ENCODE peak calls at places on chromosomes 2 and 18, in four cellular contexts. V, C, F and B are unnamed samples. For H3K36me3, the result is how much of the 10 kb centered on the place peaks cover.

GRCh38 chr18:2337552-2338141 is 233.7 kb downstream of the METTL4 start:
- DNase-seq in V (peak), C (peak), F (no peak), B (no peak)

GRCh38 chr2:143254108-143254507 is 124.9 kb downstream of the ARHGAP15 start:
- DNase-seq in V (no peak), C (no peak), F (no peak), B (no peak)

GRCh38 chr2:70777450-70777849 is 9.4 kb upstream of the ADD2 start:
- DNase-seq in V (no peak), C (no peak), F (no peak), B (no peak)

GRCh38 chr18:13218376-13219011 is at the start of gene LDLRAD4:
- DNase-seq in V (peak), C (peak), F (no peak), B (no peak)

GRCh38 chr2:205796914-205797313 is 114.6 kb downstream of the NRP2 start:
- DNase-seq in V (no peak), C (no peak), F (no peak), B (no peak)

GRCh38 chr2:12456293-12457151 is 260.2 kb upstream of the TRIB2 start:
- DNase-seq in V (peak), C (peak), F (peak), B (peak)

GRCh38 chr2:150144546-150145305 is 342.7 kb downstream of the RND3 start:
- DNase-seq in V (no peak), C (no peak), F (no peak), B (no peak)

GRCh38 chr2:232018191-232018590 is 56.7 kb downstream of the DIS3L2 start:
- DNase-seq in V (no peak), C (no peak), F (no peak), B (no peak)

GRCh38 chr2:25877431-25878360 is 591 bp downstream of the ASXL2 start:
- DNase-seq in V (peak), C (peak), F (no peak), B (peak)

GRCh38 chr2:215290980-215291599 is 20.8 kb upstream of the ATIC start:
- DNase-seq in V (no peak), C (no peak), F (no peak), B (no peak)

GRCh38 chr18:12394428-12394827 is 13.3 kb upstream of the PRELID3A start:
- DNase-seq in V (no peak), C (no peak), F (no peak), B (peak)

GRCh38 chr18:5983479-5983878 is 88.2 kb upstream of the TMEM200C start:
- DNase-seq in V (no peak), C (no peak), F (no peak), B (no peak)

GRCh38 chr2:225091336-225091735 is 49.1 kb upstream of the DOCK10 start:
- DNase-seq in V (no peak), C (no peak), F (no peak), B (no peak)

GRCh38 chr2:108853421-108853820 is 66.8 kb downstream of the CCDC138 start:
- DNase-seq in V (no peak), C (no peak), F (no peak), B (no peak)

GRCh38 chr2:841036-841435 is 109.6 kb upstream of the SNTG2 start:
- DNase-seq in V (no peak), C (no peak), F (no peak), B (no peak)

GRCh38 chr2:140863713-140864112 is 1267.1 kb downstream of the LRP1B start:
- DNase-seq in V (no peak), C (no peak), F (no peak), B (no peak)

GRCh38 chr18:77340815-77341214 is 91.2 kb downstream of the GALR1 start:
- DNase-seq in V (no peak), C (no peak), F (no peak), B (no peak)

GRCh38 chr18:22167471-22168151 is 1.8 kb upstream of the GATA6 start:
- DNase-seq in V (peak), C (peak), F (no peak), B (peak)
- H3K4me3 ChIP-seq in V (peak), C (peak), F (peak), B (peak)

GRCh38 chr2:55236992-55237543 is 4.6 kb downstream of the RPS27A start:
- DNase-seq in V (no peak), C (no peak), F (no peak), B (no peak)

GRCh38 chr2:55245411-55245810 is 12.9 kb downstream of the RPS27A start:
- DNase-seq in V (no peak), C (no peak), F (no peak), B (no peak)

GRCh38 chr2:55242617-55243016 is 10.1 kb downstream of the RPS27A start:
- DNase-seq in V (no peak), C (no peak), F (no peak), B (no peak)

GRCh38 chr2:55235724-55236538 is 3.4 kb downstream of the RPS27A start:
- DNase-seq in V (no peak), C (no peak), F (no peak), B (no peak)

DNA sequence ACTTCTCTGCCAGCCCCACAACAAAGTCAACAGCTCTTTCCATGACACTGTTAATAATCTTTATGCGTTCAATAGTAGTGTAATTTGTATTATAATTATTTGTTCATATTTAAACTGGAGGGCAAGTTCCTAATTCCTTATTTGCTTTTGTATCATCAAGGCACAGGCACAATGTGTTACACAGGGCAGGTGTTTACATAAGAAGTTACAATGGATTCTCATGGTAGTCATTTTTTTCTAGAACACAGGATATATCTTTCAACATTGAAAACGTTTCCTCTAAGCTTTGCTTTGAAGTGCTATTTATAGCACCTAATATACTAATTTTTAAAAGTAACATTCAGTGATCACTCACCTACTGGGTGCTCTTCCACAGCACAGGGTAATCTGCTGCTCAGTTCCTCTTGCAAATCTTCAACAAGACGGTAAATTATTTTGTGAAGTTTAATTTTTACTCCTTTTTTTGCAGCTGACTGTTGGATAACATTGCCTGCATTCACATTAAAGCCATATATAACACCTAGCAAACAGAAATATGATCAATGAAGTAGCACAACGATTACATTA is 7.3 kb downstream of the RPS27A start:
- DNase-seq in V (no peak), C (no peak), F (no peak), B (no peak)
- H3K36me3 ChIP-seq in V (under half), C (under half), F (under half), B (under half)

DNA sequence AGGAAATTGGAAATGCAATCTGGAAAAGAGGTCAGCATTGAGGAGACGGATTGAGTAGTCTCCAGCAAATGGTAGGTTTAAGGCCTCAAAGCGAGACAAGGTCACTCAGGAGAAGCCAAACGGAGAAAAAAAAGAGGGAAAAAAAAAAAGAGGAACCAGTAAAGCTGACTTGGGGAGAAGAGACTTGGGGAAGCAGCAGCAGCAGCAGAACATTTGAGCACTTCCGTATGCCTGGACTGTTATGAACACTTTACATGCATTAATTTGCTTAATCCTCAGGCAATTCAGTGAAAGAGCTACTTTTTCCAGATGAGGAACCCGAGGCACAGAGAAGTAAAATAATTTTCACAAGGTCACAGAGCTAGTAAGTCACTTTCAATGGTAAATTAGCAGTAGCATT is 81.3 kb downstream of the OSBPL6 start:
- DNase-seq in V (no peak), C (no peak), F (no peak), B (no peak)
- H3K27ac ChIP-seq in V (no peak), C (no peak), F (no peak), B (no peak)

DNA sequence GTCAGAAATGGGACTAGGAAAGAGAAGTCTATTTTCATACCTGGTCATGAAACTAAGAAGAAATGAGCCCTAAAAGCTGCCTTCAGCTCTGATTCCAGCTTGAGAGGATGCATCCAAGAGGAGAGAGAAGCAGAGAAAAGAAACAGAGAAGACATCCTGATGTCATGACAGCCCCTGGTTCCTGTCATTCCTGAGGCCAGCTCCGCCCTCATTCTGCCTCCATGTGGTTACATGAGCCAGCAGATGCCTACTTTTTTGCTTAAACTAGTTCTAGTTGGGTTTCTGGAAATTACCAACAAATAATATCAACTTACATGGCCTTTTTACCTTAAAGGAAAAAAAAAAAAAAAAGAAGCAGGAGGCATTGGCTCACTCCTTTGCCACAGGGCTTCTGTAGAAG is 14.1 kb upstream of the ACKR3 start:
- DNase-seq in V (no peak), C (no peak), F (no peak), B (no peak)
- H3K4me3 ChIP-seq in V (no peak), C (no peak), F (no peak), B (no peak)

DNA sequence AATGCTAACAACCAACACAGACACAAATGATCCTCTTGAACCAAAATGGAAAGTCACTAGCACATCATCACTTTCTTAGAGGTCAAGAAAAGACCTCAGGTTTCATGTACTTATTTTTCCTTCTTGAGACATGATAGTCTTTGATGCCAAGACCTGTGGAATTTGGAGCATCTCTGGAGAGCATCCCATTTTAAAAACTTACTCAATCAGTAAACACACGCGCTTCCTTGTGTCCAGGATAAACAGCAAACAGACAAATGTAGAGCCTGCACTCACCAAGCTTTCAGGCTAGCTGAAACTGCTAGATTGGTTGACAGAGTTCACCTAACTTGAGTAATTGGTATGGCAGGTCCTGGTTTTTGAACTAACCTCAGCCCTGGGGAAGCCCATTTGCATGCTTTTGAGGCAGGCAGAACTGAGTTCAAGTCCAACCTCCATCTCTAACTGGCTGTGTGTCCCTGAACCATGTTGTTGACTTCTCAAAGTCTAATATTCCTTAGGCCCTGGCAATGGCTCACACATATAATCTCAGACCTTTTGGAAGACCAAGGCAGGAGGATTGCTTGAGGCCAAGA is 47.6 kb downstream of the KCTD18 start:
- DNase-seq in V (no peak), C (no peak), F (no peak), B (no peak)
- H3K36me3 ChIP-seq in V (under half), C (under half), F (under half), B (under half)

GRCh38 chr2:227456141-227456540 is 15.8 kb upstream of the AGFG1 start:
- DNase-seq in V (no peak), C (no peak), F (no peak), B (no peak)

GRCh38 chr2:227453810-227454209 is 18.1 kb upstream of the AGFG1 start:
- DNase-seq in V (no peak), C (no peak), F (no peak), B (no peak)

GRCh38 chr2:227456772-227457171 is 15.2 kb upstream of the AGFG1 start:
- DNase-seq in V (no peak), C (no peak), F (no peak), B (no peak)

GRCh38 chr2:227455200-227455599 is 16.8 kb upstream of the AGFG1 start:
- DNase-seq in V (no peak), C (no peak), F (no peak), B (no peak)

GRCh38 chr2:227454323-227454860 is 17.6 kb upstream of the AGFG1 start:
- DNase-seq in V (no peak), C (no peak), F (no peak), B (no peak)
- H3K27ac ChIP-seq in V (no peak), C (no peak), F (no peak), B (no peak)

DNA sequence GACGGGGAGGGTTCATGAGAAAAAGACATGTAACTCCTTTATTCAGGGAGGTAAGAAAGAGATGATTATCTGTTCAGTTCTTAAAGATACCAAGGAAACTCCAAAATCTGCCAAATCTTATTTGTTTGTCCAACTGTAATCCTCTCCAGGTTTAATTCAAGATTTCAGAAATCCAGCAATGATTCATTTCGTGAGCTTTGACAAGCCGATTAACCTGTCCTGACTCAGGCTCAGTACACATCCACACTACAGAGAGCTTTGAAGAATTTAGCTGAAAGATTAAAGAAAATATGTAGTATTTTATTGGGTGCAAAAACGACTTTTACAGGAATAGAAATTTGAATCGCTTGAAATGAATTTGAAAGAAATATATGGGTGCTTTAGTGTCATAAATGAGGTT is 1.1 kb downstream of the SPAG16 start:
- DNase-seq in V (no peak), C (no peak), F (no peak), B (no peak)
- H3K4me3 ChIP-seq in V (peak), C (no peak), F (no peak), B (no peak)